ENCODE peak calls at places on chromosomes 13 and 19, in nine cellular contexts. One of them, this sample, is unnamed.

GRCh38 chr19:41554902-41555301 is 21.1 kb upstream of the CEACAM21 start:
- DNase-seq in OCI-LY7: no peak
- DNase-seq in PC-3: no peak
- DNase-seq in Calu3: no peak
- DNase-seq in cardiac fibroblast: no peak
- DNase-seq in endodermal cell: no peak
- DNase-seq in omental fat pad: no peak
- DNase-seq in uterus: no peak
- DNase-seq in RWPE1: no peak
- DNase-seq in this sample: no peak

GRCh38 chr19:13784731-13785452 is 10.4 kb upstream of the ZSWIM4 start:
- DNase-seq in omental fat pad: peak; percentile 47
- DNase-seq in Calu3: peak; percentile 76
- DNase-seq in OCI-LY7: peak; percentile 60
- DNase-seq in uterus: peak; percentile 63
- DNase-seq in endodermal cell: peak; percentile 92
- DNase-seq in cardiac fibroblast: peak; percentile 72
- DNase-seq in RWPE1: peak; percentile 55
- DNase-seq in PC-3: peak; percentile 86
- DNase-seq in this sample: peak; percentile 72

GRCh38 chr13:26488236-26489028 is 69.1 kb upstream of the WASF3 start:
- DNase-seq in cardiac fibroblast: no peak
- DNase-seq in PC-3: no peak
- DNase-seq in RWPE1: no peak
- DNase-seq in omental fat pad: no peak
- DNase-seq in Calu3: no peak
- DNase-seq in endodermal cell: no peak
- DNase-seq in OCI-LY7: no peak
- DNase-seq in uterus: no peak
- DNase-seq in this sample: no peak

GRCh38 chr13:99686157-99686572 is 184.9 kb downstream of the TM9SF2 start:
- DNase-seq in cardiac fibroblast: peak; percentile 7
- DNase-seq in OCI-LY7: no peak
- DNase-seq in PC-3: no peak
- DNase-seq in omental fat pad: no peak
- DNase-seq in endodermal cell: peak; percentile 84
- DNase-seq in Calu3: no peak
- DNase-seq in RWPE1: no peak
- DNase-seq in uterus: no peak
- DNase-seq in this sample: no peak

GRCh38 chr13:51276684-51277083 is 54.5 kb downstream of the FAM124A start:
- DNase-seq in omental fat pad: no peak
- DNase-seq in uterus: no peak
- DNase-seq in RWPE1: no peak
- DNase-seq in OCI-LY7: no peak
- DNase-seq in cardiac fibroblast: peak; percentile 43
- DNase-seq in Calu3: no peak
- DNase-seq in PC-3: no peak
- DNase-seq in endodermal cell: peak; percentile 17
- DNase-seq in this sample: no peak

GRCh38 chr19:38737297-38737865 is 6.9 kb downstream of the CAPN12 start:
- DNase-seq in omental fat pad: no peak
- DNase-seq in RWPE1: no peak
- DNase-seq in OCI-LY7: no peak
- DNase-seq in endodermal cell: no peak
- DNase-seq in Calu3: no peak
- DNase-seq in uterus: no peak
- DNase-seq in cardiac fibroblast: no peak
- DNase-seq in PC-3: no peak
- DNase-seq in this sample: peak; percentile 35

GRCh38 chr19:55255618-55256423 is 3.0 kb downstream of the PPP6R1 start:
- DNase-seq in uterus: no peak
- DNase-seq in Calu3: no peak
- DNase-seq in PC-3: peak; percentile 95
- DNase-seq in endodermal cell: no peak
- DNase-seq in cardiac fibroblast: peak; percentile 46
- DNase-seq in RWPE1: no peak
- DNase-seq in omental fat pad: no peak
- DNase-seq in OCI-LY7: peak; percentile 73
- DNase-seq in this sample: peak; percentile 77

GRCh38 chr13:45119469-45119989 is 781 bp upstream of the GTF2F2 start:
- DNase-seq in PC-3: no peak
- DNase-seq in Calu3: no peak
- DNase-seq in omental fat pad: no peak
- DNase-seq in uterus: no peak
- DNase-seq in RWPE1: no peak
- DNase-seq in cardiac fibroblast: peak; percentile 46
- DNase-seq in OCI-LY7: peak; percentile 52
- DNase-seq in endodermal cell: peak; percentile 55
- DNase-seq in this sample: peak; percentile 61

GRCh38 chr13:36998624-36999041 is 507 bp downstream of the ALG5 start:
- DNase-seq in RWPE1: peak; percentile 3
- DNase-seq in cardiac fibroblast: peak; percentile 16
- DNase-seq in endodermal cell: peak; percentile 69
- DNase-seq in OCI-LY7: peak; percentile 29
- DNase-seq in omental fat pad: no peak
- DNase-seq in PC-3: no peak
- DNase-seq in uterus: peak; percentile 24
- DNase-seq in Calu3: peak; percentile 3
- DNase-seq in this sample: peak; percentile 37

GRCh38 chr13:50085063-50085462 is 69.8 kb downstream of the KCNRG start:
- DNase-seq in uterus: no peak
- DNase-seq in Calu3: no peak
- DNase-seq in cardiac fibroblast: peak; percentile 74
- DNase-seq in PC-3: peak; percentile 66
- DNase-seq in endodermal cell: no peak
- DNase-seq in omental fat pad: no peak
- DNase-seq in RWPE1: no peak
- DNase-seq in OCI-LY7: peak; percentile 42
- DNase-seq in this sample: peak; percentile 69

GRCh38 chr13:73169971-73170370 is 111.2 kb downstream of the KLF5 start:
- DNase-seq in omental fat pad: no peak
- DNase-seq in cardiac fibroblast: no peak
- DNase-seq in RWPE1: no peak
- DNase-seq in PC-3: no peak
- DNase-seq in OCI-LY7: peak; percentile 11
- DNase-seq in uterus: no peak
- DNase-seq in endodermal cell: peak; percentile 64
- DNase-seq in Calu3: peak; percentile 5
- DNase-seq in this sample: no peak

GRCh38 chr19:5355076-5355475 is 14.5 kb upstream of the PTPRS start:
- DNase-seq in omental fat pad: no peak
- DNase-seq in RWPE1: no peak
- DNase-seq in uterus: no peak
- DNase-seq in endodermal cell: no peak
- DNase-seq in Calu3: no peak
- DNase-seq in PC-3: peak; percentile 33
- DNase-seq in cardiac fibroblast: no peak
- DNase-seq in OCI-LY7: no peak
- DNase-seq in this sample: no peak

GRCh38 chr19:5355693-5356092 is 15.1 kb upstream of the PTPRS start:
- DNase-seq in OCI-LY7: no peak
- DNase-seq in cardiac fibroblast: no peak
- DNase-seq in endodermal cell: no peak
- DNase-seq in Calu3: no peak
- DNase-seq in uterus: no peak
- DNase-seq in PC-3: no peak
- DNase-seq in RWPE1: no peak
- DNase-seq in omental fat pad: no peak
- DNase-seq in this sample: no peak

GRCh38 chr19:5352229-5352763 is 11.7 kb upstream of the PTPRS start:
- DNase-seq in uterus: no peak
- DNase-seq in RWPE1: no peak
- DNase-seq in Calu3: no peak
- DNase-seq in omental fat pad: no peak
- DNase-seq in PC-3: peak; percentile 69
- DNase-seq in endodermal cell: peak; percentile 64
- DNase-seq in cardiac fibroblast: no peak
- DNase-seq in OCI-LY7: no peak
- DNase-seq in this sample: no peak

GRCh38 chr19:5356428-5356827 is 15.8 kb upstream of the PTPRS start:
- DNase-seq in cardiac fibroblast: no peak
- DNase-seq in endodermal cell: no peak
- DNase-seq in uterus: no peak
- DNase-seq in omental fat pad: no peak
- DNase-seq in PC-3: no peak
- DNase-seq in RWPE1: no peak
- DNase-seq in Calu3: no peak
- DNase-seq in OCI-LY7: no peak
- DNase-seq in this sample: no peak

DNA sequence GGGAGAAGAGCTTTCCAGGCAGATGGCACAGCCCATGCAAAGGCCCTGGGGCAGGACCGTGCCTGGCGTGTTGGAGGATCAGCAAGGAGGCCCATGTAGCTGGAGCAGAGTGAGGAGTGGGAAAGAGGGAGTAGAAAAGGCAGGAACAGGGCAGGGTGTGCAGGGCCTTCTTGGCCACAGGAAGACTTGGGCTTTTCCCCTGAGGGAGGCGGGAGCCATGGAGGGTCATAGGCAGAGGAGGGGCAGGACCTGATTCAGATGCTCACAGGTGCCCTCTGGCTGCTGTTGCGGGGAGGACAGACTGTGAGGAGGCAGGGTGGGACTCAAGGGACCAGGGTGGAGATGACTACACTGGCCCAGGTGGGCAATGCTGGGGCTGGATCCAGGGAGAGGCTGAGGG is 13.8 kb upstream of the PTPRS start:
- DNase-seq in RWPE1: no peak
- DNase-seq in cardiac fibroblast: peak; percentile 29
- DNase-seq in Calu3: peak; percentile 33
- DNase-seq in omental fat pad: no peak
- DNase-seq in endodermal cell: peak; percentile 82
- DNase-seq in uterus: no peak
- DNase-seq in OCI-LY7: no peak
- DNase-seq in PC-3: peak; percentile 29
- DNase-seq in this sample: peak; percentile 42
- TF ChIP-seq CTCF in RWPE1: peak; percentile 34
- TF ChIP-seq CTCF in cardiac fibroblast: peak; percentile 36
- TF ChIP-seq CTCF in Calu3: no peak
- TF ChIP-seq CTCF in omental fat pad: no peak
- TF ChIP-seq CTCF in endodermal cell: peak; percentile 67
- TF ChIP-seq CTCF in uterus: no peak
- TF ChIP-seq CTCF in OCI-LY7: peak; percentile 68
- TF ChIP-seq CTCF in PC-3: peak; percentile 54
- TF ChIP-seq CTCF in this sample: peak; percentile 24

DNA sequence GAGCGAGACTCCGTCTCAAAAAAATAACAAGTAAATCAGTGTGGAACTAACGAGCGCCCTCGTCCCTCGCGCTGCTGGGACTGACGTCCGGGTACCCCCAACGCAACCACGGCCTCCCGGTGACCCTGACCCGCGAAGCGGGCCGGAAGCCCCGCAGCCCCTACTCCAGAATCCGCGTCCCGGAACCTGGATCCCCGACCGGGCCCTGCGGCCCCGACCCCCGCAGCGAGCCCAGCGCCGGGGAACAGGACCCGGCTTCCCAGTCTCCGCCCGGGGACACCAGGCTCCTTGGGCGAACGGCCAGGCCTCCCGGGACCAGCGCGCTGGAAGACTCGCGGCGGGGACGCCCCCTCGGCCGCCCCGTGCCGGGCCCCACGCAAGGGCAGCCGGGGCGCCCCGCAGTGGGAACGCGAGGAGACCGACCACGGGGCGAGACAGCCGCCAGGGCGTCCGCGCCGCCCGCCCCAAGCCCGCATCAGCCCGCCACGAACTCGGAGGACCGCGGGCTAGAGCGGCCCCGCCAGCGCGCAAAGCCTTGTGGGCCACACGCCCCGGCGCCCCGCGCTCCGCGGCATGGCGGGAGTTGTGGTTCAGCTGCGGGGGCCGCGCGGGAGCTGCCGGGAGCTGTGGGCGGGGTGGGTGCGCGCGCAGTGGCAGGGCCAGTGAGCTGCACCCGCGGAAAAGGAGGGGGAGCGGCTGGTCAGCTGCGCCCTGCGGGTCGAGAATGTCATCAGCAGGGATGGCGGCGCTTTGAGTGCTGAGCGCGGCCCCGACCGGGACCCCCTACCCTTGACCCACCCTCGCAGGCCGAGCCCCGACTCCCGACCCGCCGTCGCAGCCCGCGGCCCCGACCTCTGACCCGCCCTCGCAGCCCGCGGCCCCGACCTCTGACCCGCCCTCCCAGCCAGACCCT is 7.5 kb upstream of the MADCAM1 start:
- DNase-seq in OCI-LY7: peak; percentile 96
- DNase-seq in PC-3: peak; percentile 88
- DNase-seq in cardiac fibroblast: peak; percentile 94
- DNase-seq in RWPE1: peak; percentile 94
- DNase-seq in omental fat pad: peak; percentile 80
- DNase-seq in Calu3: peak; percentile 94
- DNase-seq in uterus: peak; percentile 91
- DNase-seq in endodermal cell: peak; percentile 97
- DNase-seq in this sample: peak; percentile 92
- TF ChIP-seq CTCF in OCI-LY7: peak; percentile 28
- TF ChIP-seq CTCF in PC-3: no peak
- TF ChIP-seq CTCF in cardiac fibroblast: no peak
- TF ChIP-seq CTCF in RWPE1: no peak
- TF ChIP-seq CTCF in omental fat pad: no peak
- TF ChIP-seq CTCF in Calu3: no peak
- TF ChIP-seq CTCF in uterus: peak; percentile 39
- TF ChIP-seq CTCF in endodermal cell: no peak
- TF ChIP-seq CTCF in this sample: no peak

DNA sequence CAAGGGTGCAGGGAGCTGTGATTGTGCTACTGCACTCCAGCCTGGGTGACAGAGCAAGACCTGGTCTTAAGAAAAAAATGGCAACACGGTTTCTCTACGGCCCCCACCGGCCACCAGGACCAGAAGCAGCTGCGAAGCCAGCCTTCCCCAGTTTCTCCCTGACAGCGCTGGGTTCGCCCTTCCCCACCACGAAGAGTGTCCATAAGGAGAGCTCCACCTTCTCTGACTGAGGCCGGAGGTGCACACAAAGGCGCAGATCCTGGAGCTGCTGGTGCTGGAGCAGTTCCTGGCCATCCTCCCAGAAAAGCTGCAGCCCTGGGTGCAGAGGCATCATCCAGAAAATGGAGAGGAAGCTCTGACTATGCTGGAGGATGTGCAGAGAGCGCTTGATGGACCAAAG is 52.2 kb upstream of the ZNF599 start:
- DNase-seq in OCI-LY7: no peak
- DNase-seq in omental fat pad: no peak
- DNase-seq in cardiac fibroblast: no peak
- DNase-seq in RWPE1: no peak
- DNase-seq in uterus: no peak
- DNase-seq in PC-3: no peak
- DNase-seq in endodermal cell: no peak
- DNase-seq in Calu3: no peak
- DNase-seq in this sample: no peak
- TF ChIP-seq CTCF in OCI-LY7: no peak
- TF ChIP-seq CTCF in omental fat pad: no peak
- TF ChIP-seq CTCF in cardiac fibroblast: no peak
- TF ChIP-seq CTCF in RWPE1: no peak
- TF ChIP-seq CTCF in uterus: no peak
- TF ChIP-seq CTCF in PC-3: no peak
- TF ChIP-seq CTCF in endodermal cell: no peak
- TF ChIP-seq CTCF in Calu3: no peak
- TF ChIP-seq CTCF in this sample: no peak

DNA sequence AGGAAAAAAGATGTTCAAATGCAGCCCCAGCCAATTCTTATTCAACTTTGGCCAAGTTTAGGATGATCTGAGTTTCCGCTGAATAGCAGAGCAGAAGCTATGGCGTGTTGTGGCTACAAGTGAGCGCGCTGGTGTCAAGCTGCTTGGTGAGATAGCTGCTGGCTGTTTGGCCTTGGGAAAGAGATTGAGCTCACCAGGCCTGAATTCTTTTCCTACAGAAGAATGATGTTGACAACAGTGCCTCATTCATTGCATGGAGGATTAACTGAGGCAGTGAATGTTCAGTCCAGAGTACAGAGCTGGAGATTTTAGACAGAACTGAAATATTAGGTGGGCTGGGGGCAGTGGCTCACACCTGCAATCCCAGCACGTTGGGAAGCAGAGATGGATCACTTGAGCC is 31.5 kb upstream of the MAP3K10 start:
- DNase-seq in endodermal cell: no peak
- DNase-seq in PC-3: no peak
- DNase-seq in cardiac fibroblast: no peak
- DNase-seq in omental fat pad: no peak
- DNase-seq in OCI-LY7: no peak
- DNase-seq in RWPE1: no peak
- DNase-seq in Calu3: no peak
- DNase-seq in uterus: no peak
- DNase-seq in this sample: no peak
- TF ChIP-seq CTCF in endodermal cell: no peak
- TF ChIP-seq CTCF in PC-3: no peak
- TF ChIP-seq CTCF in cardiac fibroblast: no peak
- TF ChIP-seq CTCF in omental fat pad: no peak
- TF ChIP-seq CTCF in OCI-LY7: no peak
- TF ChIP-seq CTCF in RWPE1: no peak
- TF ChIP-seq CTCF in Calu3: no peak
- TF ChIP-seq CTCF in uterus: no peak
- TF ChIP-seq CTCF in this sample: no peak